ENCODE peak calls at places on chromosome 5, in eight cellular contexts. X is body of pancreas; S is spleen; T is CD8-positive, alpha-beta T cell; A is fibroblast of lung; N is GM23338; U is Panc1; F is RWPE1. W is an unnamed sample.

GRCh38 chr5:78361226-78361993 is 993 bp downstream of the SCAMP1 start:
- DNase-seq in A (peak), F (peak), U (peak), S (no peak), X (peak), N (peak), T (no peak), W (peak)

GRCh38 chr5:17087035-17087434 is 130.4 kb upstream of the BASP1 start:
- DNase-seq in N (no peak), U (no peak), S (no peak), T (no peak), A (peak), X (peak), F (no peak), W (no peak)

GRCh38 chr5:54024466-54024865 is 285.9 kb downstream of the ARL15 start:
- DNase-seq in F (peak), U (no peak), S (no peak), X (no peak), T (no peak), N (no peak), A (peak), W (no peak)

GRCh38 chr5:42496397-42497156 is 73.3 kb downstream of the GHR start:
- DNase-seq in T (no peak), A (no peak), N (no peak), S (no peak), F (no peak), U (no peak), X (no peak), W (no peak)

GRCh38 chr5:75668348-75668895 is 48.8 kb downstream of the POC5 start:
- DNase-seq in F (no peak), A (no peak), T (no peak), U (no peak), S (no peak), X (no peak), N (no peak), W (no peak)

GRCh38 chr5:122170630-122171029 is 41.3 kb downstream of the ZNF474 start:
- DNase-seq in A (peak), F (peak), X (no peak), S (no peak), N (peak), T (no peak), U (no peak), W (no peak)

GRCh38 chr5:112379541-112380325 is 39.3 kb downstream of the EPB41L4A start:
- DNase-seq in A (no peak), F (no peak), S (no peak), X (no peak), U (no peak), N (no peak), T (no peak), W (no peak)

GRCh38 chr5:160357861-160358411 is 12.5 kb downstream of the C1QTNF2 start:
- DNase-seq in N (no peak), A (no peak), X (no peak), U (no peak), F (no peak), S (no peak), T (no peak), W (no peak)

GRCh38 chr5:108341866-108342265 is 40.0 kb downstream of the FBXL17 start:
- DNase-seq in X (no peak), N (no peak), U (no peak), F (no peak), T (no peak), A (no peak), S (no peak), W (no peak)

GRCh38 chr5:168315991-168316578 is 24.6 kb downstream of the WWC1 start:
- DNase-seq in X (peak), F (no peak), T (no peak), U (no peak), N (no peak), S (peak), A (no peak), W (no peak)

GRCh38 chr5:157761690-157762611 is 18.4 kb downstream of the LSM11 start:
- DNase-seq in X (peak), A (peak), T (no peak), S (no peak), U (peak), F (peak), N (peak), W (no peak)

GRCh38 chr5:77492653-77493000 is 511 bp upstream of the WDR41 start:
- DNase-seq in U (no peak), T (no peak), F (no peak), A (no peak), X (no peak), N (no peak), S (no peak), W (no peak)

GRCh38 chr5:5293029-5293428 is 129.4 kb upstream of the ICE1 start:
- DNase-seq in S (no peak), A (no peak), N (peak), X (no peak), F (no peak), T (no peak), U (no peak), W (no peak)

GRCh38 chr5:78574157-78574673 is 74.4 kb downstream of the LHFPL2 start:
- DNase-seq in F (no peak), A (no peak), S (no peak), U (no peak), X (no peak), T (no peak), N (no peak), W (no peak)

GRCh38 chr5:174935854-174936474 is 211.6 kb downstream of the MSX2 start:
- DNase-seq in F (peak), T (peak), N (peak), X (peak), U (peak), S (peak), A (peak), W (no peak)

GRCh38 chr5:97363577-97363976 is 180.5 kb upstream of the RIOK2 start:
- DNase-seq in U (no peak), X (no peak), N (no peak), F (no peak), T (no peak), A (no peak), S (no peak), W (no peak)

GRCh38 chr5:56496581-56497063 is 263.5 kb upstream of the ANKRD55 start:
- DNase-seq in X (no peak), F (no peak), T (no peak), A (no peak), U (no peak), N (no peak), S (no peak), W (no peak)

GRCh38 chr5:150469718-150470470 is 20.4 kb upstream of the RPS14 start:
- DNase-seq in N (no peak), S (no peak), A (peak), F (peak), T (no peak), X (no peak), U (peak), W (no peak)

GRCh38 chr5:78533356-78533755 is 115.2 kb downstream of the LHFPL2 start:
- DNase-seq in X (no peak), N (peak), F (no peak), A (no peak), U (no peak), S (no peak), T (no peak), W (no peak)

GRCh38 chr5:53378590-53379247 is 101.7 kb upstream of the FST start:
- DNase-seq in T (no peak), X (no peak), A (peak), S (no peak), N (no peak), U (no peak), F (peak), W (no peak)

GRCh38 chr5:58466939-58467338 is 7.1 kb upstream of the PLK2 start:
- DNase-seq in X (peak), F (no peak), T (no peak), S (no peak), N (peak), A (peak), U (no peak), W (no peak)

GRCh38 chr5:133993152-133993548 is 11.6 kb downstream of the VDAC1 start:
- DNase-seq in F (no peak), S (no peak), N (no peak), T (no peak), X (no peak), U (no peak), A (peak), W (no peak)

GRCh38 chr5:65327582-65327981 is 154.1 kb downstream of the ADAMTS6 start:
- DNase-seq in F (no peak), T (no peak), U (no peak), X (no peak), N (no peak), S (no peak), A (peak), W (peak)

DNA sequence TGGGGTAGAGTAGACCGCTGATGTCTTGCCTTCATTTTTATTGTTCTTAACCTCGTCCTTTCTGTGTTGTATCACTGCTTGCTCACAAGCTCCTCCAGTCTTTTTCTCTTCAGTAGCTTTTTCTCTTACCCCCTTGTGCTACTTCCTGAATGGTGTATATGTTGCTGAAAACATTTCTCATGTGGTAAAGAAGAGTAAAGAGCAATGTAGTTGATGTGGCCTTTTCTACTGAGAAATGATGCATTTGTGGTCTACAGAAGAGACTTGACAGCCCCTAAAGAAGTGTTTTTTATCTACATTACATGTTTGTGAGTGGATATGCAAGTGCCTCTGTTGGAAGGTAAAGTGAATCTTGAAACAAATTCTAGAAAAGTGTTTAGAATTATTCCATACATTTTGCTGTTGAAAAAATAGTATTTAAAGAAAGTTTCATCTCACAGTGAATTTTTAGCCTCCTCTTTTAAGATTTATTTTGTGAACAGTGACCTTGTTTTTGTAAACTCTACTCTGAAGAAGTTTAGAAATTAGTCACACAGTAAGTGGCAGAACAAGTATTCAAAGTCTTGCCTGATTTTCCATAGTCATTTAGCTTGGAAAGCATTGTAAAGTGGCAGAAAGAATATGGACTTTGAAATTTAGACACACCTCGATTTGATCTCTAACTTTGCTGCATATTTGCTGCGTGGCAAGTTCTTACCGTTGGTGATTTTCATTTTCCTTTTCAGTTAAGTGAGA is 17.4 kb downstream of the CDC42SE2 start:
- DNase-seq in S (no peak), F (no peak), X (no peak), A (no peak), N (no peak), T (no peak), U (no peak), W (no peak)
- H3K27ac ChIP-seq in S (peak), F (no peak), X (peak), A (no peak), N (no peak), T (peak), U (peak), W (peak)

GRCh38 chr5:126972062-126972895 is 58.1 kb downstream of the MARCHF3 start:
- DNase-seq in F (no peak), T (peak), N (no peak), S (no peak), X (no peak), A (peak), U (no peak), W (no peak)
- H3K27ac ChIP-seq in F (no peak), T (peak), N (no peak), S (peak), X (no peak), A (no peak), U (no peak), W (no peak)

GRCh38 chr5:64183956-64184355 is 18.3 kb downstream of the RNF180 start:
- DNase-seq in A (no peak), F (no peak), N (no peak), T (no peak), U (no peak), S (no peak), X (no peak), W (no peak)
- H3K27ac ChIP-seq in A (no peak), F (no peak), N (no peak), T (no peak), U (no peak), S (no peak), X (no peak), W (no peak)

DNA sequence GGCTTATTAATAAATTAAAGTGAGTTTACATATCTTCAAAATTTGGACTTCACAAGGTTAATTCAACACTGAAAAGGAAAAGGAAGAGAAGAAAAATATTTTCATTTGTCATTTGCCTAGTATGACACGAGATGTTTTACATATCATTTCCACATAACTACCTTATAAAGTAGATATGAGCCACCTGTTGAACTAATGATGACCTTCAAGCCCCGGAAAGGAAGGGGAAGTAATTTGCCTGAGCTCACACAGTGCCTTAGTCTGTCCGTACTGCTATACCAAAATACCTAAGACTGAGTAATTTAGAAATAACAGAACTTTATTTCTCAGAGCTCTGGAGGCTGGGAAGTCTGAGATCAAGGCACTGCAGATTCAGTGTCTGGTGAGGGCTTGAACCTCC is 17.9 kb downstream of the CMYA5 start:
- DNase-seq in X (no peak), N (no peak), S (no peak), A (no peak), U (no peak), F (no peak), T (no peak), W (no peak)
- H3K27ac ChIP-seq in X (no peak), N (no peak), S (no peak), A (no peak), U (no peak), F (no peak), T (no peak), W (no peak)

GRCh38 chr5:39013938-39014337 is 60.3 kb downstream of the RICTOR start:
- DNase-seq in F (no peak), U (no peak), T (no peak), A (peak), X (no peak), S (no peak), N (no peak), W (no peak)
- H3K27ac ChIP-seq in F (no peak), U (no peak), T (no peak), A (peak), X (no peak), S (no peak), N (no peak), W (no peak)